ENCODE peak calls at places on chromosomes 16 and 17, in eight cellular contexts. I is fibroblast of lung, O is psoas muscle, W is tibial artery, P is MM.1S, R is H9, S is cardiac muscle cell, H is thoracic aorta. U is an unnamed sample. For H3K4me1, the result is how much of the 10 kb centered on the place peaks cover.

GRCh38 chr17:44826123-44826790 is 3.8 kb downstream of the GJC1 start:
- DNase-seq in O (no peak), I (no peak), P (no peak), H (no peak), S (no peak), R (no peak), W (no peak), U (no peak)

GRCh38 chr16:24855678-24856077 is 9.9 kb downstream of the SLC5A11 start:
- DNase-seq in O (no peak), P (no peak), S (no peak), H (no peak), W (no peak), I (no peak), R (no peak), U (no peak)

GRCh38 chr17:75979705-75980187 is 706 bp downstream of the TEN1 start:
- DNase-seq in I (no peak), H (no peak), R (no peak), W (no peak), O (no peak), S (no peak), P (no peak), U (no peak)

GRCh38 chr17:35775039-35775438 is 14.4 kb downstream of the C17orf50 start:
- DNase-seq in S (no peak), W (no peak), I (no peak), R (no peak), H (no peak), O (no peak), P (no peak), U (no peak)

GRCh38 chr17:43367588-43368242 is 31.1 kb upstream of the ARL4D start:
- DNase-seq in R (peak), S (peak), P (peak), H (no peak), I (peak), O (no peak), W (no peak), U (no peak)

GRCh38 chr16:80233097-80233835 is 307.5 kb upstream of the DYNLRB2 start:
- DNase-seq in R (no peak), I (no peak), O (no peak), S (no peak), W (no peak), P (no peak), H (no peak), U (no peak)

GRCh38 chr17:44236444-44236991 is 17.0 kb upstream of the UBTF start:
- DNase-seq in S (no peak), R (no peak), I (no peak), O (no peak), P (no peak), W (no peak), H (no peak), U (no peak)

GRCh38 chr17:18187816-18188761 is 4.5 kb downstream of the ALKBH5 start:
- DNase-seq in S (no peak), W (no peak), P (no peak), O (peak), H (no peak), R (no peak), I (peak), U (peak)

GRCh38 chr16:2702871-2703745 is 16.9 kb downstream of the PRSS27 start:
- DNase-seq in H (no peak), W (no peak), O (peak), P (no peak), S (no peak), R (no peak), I (no peak), U (peak)

GRCh38 chr16:88650749-88651275 is at the start of gene CYBA:
- DNase-seq in P (peak), I (peak), W (peak), R (peak), S (peak), H (no peak), O (peak), U (peak)

DNA sequence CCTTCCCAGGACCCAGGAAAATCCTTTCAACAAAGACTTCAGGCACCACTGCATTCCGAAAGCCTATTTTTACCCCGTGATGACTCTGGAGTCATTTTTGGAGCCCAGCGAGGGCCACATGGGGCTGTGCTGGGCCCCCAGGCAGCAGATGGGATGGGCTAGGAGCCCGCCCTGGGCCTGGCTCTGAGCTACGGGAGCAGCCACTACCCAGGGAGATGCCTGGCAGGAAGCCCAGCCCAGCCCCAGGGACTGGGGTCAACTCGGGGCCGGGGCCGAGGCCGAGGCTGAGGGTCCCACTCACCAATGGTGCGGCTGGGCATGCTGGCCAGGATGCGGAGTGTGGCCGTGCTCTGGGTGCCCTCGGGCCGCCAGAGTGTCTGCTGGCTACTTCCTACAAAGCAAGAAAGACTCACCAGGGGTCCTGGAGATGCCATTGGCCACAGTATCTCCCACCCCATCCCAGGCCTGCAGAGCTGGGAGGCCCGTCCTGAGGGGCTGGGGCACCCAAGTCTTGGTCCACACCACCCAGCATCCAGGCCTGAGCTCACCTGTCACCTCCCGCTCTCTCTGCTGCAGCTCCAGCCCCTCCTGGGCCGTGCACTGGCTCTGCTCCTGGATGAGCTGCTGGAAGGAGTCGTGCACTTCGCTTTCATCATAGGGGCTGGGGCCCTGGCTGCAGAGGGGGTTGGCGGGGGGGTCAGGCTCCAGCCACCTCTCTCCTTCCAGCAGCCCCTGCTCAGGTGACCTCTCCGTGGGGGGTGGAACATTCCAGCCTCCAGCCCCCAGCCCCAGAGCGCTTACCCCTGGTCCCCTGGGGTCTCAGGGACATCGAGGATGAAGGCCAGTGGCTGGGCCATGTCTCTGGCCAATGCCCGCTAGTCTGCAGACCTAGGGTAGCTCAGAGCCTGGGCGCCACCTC is 2.3 kb downstream of the TMC6 start:
- DNase-seq in W (no peak), S (no peak), I (no peak), R (no peak), P (no peak), H (no peak), O (no peak), U (peak)
- H3K4me1 ChIP-seq in W (under half), S (under half), I (under half), R (under half), P (half or more), H (under half), O (under half), U (half or more)

DNA sequence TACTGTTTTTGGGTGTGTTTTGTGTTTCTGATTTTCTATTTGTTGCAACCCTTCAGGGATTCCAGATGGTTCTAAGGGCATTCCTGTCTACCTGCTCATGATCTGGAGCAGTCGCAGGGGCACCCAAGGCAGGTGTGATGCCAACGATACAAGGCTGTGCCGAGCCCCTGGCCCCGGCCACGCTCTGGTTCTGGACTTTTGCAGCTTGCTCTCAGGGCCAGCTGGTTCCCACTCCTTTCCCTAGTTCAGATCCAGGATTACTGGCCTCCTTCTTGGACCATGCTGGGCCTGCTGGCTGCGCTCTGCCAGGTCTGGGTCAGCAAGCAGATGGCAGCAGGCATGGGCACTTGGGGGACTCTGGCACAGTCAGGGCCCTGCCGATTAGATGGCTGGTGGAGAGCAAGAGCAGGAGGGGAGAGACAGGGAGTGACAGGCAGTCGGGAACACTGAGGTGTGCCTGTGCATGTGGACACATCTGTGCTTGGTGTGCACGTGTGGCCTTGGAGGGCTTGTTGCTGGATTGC is 15.2 kb upstream of the RAP1GAP2 start:
- DNase-seq in R (no peak), O (no peak), S (no peak), P (no peak), W (no peak), I (no peak), H (no peak), U (no peak)
- TF ChIP-seq CTCF in R (no peak), O (no peak), S (no peak), P (no peak), W (no peak), I (no peak), H (no peak), U (no peak)

GRCh38 chr17:16286947-16287562 is 66.2 kb downstream of the CENPV start:
- DNase-seq in W (peak), S (no peak), H (no peak), I (no peak), P (no peak), O (peak), R (peak), U (peak)
- H3K4me1 ChIP-seq in W (under half), S (under half), H (under half), I (under half), P (under half), O (under half), R (under half), U (under half)

GRCh38 chr17:67216544-67217320 is 28.3 kb downstream of the HELZ start:
- DNase-seq in W (no peak), I (no peak), R (no peak), O (no peak), P (no peak), S (no peak), H (no peak), U (no peak)

GRCh38 chr17:67218385-67218950 is 26.5 kb downstream of the HELZ start:
- DNase-seq in I (peak), R (no peak), O (no peak), H (no peak), S (no peak), W (no peak), P (no peak), U (no peak)

GRCh38 chr17:67217446-67217845 is 27.6 kb downstream of the HELZ start:
- DNase-seq in W (no peak), H (no peak), O (no peak), I (no peak), P (no peak), S (no peak), R (no peak), U (no peak)

GRCh38 chr17:67223924-67224323 is 21.1 kb downstream of the HELZ start:
- DNase-seq in I (no peak), O (no peak), R (no peak), S (no peak), W (no peak), H (no peak), P (no peak), U (no peak)

DNA sequence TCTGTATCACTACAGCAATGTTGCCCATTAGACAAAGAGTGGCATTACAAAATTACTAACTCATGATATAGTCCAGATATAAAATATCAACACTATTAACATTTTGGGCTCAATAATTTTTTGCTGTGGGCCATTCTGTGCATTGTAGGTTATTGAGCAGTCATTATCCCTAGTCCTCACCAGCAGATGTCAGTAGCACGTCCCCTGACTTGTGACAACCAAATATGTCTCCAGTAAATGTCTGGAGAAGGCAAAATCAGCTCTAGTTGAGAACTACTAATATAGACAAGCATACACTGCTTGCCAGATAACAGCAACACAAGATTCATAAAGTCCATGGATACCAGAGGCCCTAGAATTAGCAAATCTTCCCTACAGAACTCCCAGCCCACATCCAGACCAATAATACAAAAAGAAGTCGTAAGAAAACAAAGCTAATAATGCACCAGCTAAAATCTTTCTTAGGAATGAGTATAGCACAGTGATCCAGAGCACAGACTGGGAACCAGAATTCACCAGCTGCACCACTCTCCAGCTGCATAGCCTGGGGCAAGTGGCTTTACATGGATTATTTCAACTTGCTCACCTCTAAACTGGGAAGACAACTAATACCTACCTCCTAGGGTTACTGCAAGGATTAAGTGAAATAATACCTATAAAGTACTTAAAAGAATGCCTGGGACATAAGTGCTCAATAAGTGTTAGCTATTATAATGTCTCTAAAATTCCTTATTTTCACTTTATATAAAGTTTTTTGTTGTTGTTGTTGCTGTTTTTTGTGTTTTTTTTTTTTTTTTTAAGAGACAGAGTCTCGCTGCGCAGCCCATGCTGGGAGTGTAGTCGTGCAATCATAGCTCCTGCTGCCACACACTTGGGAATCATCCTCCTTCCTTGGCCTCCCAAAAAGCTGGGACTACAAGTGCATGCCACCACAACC is 23.7 kb downstream of the HELZ start:
- DNase-seq in O (no peak), I (peak), S (peak), H (no peak), R (no peak), P (no peak), W (no peak), U (no peak)
- TF ChIP-seq CTCF in O (peak), I (peak), S (peak), H (peak), R (peak), P (no peak), W (peak), U (peak)

GRCh38 chr16:87273471-87274030 is 43.6 kb downstream of the C16orf95 start:
- DNase-seq in W (no peak), P (no peak), H (no peak), I (no peak), O (no peak), S (no peak), R (no peak), U (no peak)
- H3K4me1 ChIP-seq in W (under half), P (under half), H (under half), I (under half), O (under half), S (under half), R (under half), U (under half)

GRCh38 chr16:59849716-59850115 is 1115.6 kb upstream of the GOT2 start:
- DNase-seq in S (no peak), R (peak), W (no peak), I (no peak), H (no peak), P (no peak), O (no peak), U (no peak)

DNA sequence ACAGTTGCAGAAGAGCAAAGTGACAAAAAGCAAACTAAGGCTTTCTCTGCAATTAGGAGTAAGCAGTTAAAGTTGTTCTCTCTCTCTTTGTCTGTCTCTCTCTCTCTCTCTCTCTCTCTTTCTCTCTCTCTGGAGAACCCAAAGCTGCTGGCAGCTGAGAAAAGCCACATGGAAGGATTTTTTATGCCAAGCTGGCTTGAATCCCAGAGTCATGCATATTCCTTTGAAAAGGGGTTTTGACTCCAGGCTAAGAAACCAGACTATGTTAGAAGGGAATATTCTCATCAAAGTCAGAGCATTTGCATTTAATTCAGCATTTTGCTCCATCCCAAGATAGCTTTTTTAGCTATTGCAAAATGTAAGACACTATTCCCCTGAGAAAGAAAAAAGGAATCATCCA is 1114.2 kb upstream of the GOT2 start:
- DNase-seq in P (no peak), R (no peak), O (no peak), W (no peak), I (peak), H (no peak), S (no peak), U (no peak)
- TF ChIP-seq CTCF in P (no peak), R (no peak), O (no peak), W (no peak), I (no peak), H (no peak), S (no peak), U (no peak)

GRCh38 chr16:15653227-15653626 is 3.2 kb downstream of the NDE1 start:
- DNase-seq in I (peak), P (no peak), S (no peak), R (no peak), O (no peak), W (no peak), H (no peak), U (no peak)
- H3K4me1 ChIP-seq in I (under half), P (under half), S (under half), R (under half), O (under half), W (under half), H (under half), U (under half)

DNA sequence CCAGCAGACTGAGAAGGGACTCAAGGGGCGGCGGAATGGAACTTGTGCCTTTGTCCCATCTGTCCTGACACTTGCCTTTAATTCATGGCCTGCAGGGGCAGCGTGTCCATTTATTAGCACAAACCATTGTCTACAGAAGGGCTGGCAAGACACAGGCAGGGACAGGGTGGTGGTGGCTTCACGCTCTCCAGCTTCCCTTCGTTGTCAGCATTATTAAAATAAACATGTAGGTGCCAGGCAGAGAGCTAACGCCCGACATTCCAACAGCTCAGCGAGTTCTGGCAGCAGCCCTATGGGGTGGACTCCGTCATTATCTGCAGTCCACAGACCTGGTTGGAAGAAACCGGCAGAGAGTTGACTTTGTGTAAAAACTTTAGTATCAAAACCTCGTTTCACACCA is 16.3 kb downstream of the DNAI2 start:
- DNase-seq in R (no peak), O (no peak), I (no peak), W (no peak), S (no peak), H (no peak), P (no peak), U (no peak)
- TF ChIP-seq CTCF in R (peak), O (no peak), I (no peak), W (no peak), S (no peak), H (no peak), P (no peak), U (no peak)